ENCODE peak calls at places on chromosomes 16 and 17, in six cellular contexts. N is heart right ventricle; T is activated CD4-positive, alpha-beta T cell treated with anti-CD3 and anti-CD28 coated beads, Interleukin-2, amount 10 ng/mL, durations not matched to agents 7 days and 5 days; M is stimulated activated CD4-positive, alpha-beta T cell treated with anti-CD3 and anti-CD28 coated beads, Interleukin-1b, Interleukin-23, amount 100 ng/mL, for 1 hour; I is HFFc6; F is COR-L47. V is an unnamed sample.

GRCh38 chr17:50538549-50539410 is 6.2 kb downstream of the EPN3 start:
- DNase-seq in N (no peak), T (no peak), M (no peak), I (no peak), F (no peak), V (no peak)

GRCh38 chr17:75096082-75096625 is 8.4 kb downstream of the SLC16A5 start:
- DNase-seq in N (peak), T (no peak), M (no peak), I (peak), F (no peak), V (no peak)

GRCh38 chr17:31882571-31882970 is 18.9 kb downstream of the UTP6 start:
- DNase-seq in N (no peak), T (no peak), M (no peak), I (no peak), F (no peak), V (no peak)

GRCh38 chr17:74183411-74183810 is 20.1 kb upstream of the RPL38 start:
- DNase-seq in N (no peak), T (no peak), M (no peak), I (no peak), F (no peak), V (no peak)

GRCh38 chr17:79952915-79953314 is 82.8 kb downstream of the TBC1D16 start:
- DNase-seq in N (no peak), T (no peak), M (no peak), I (no peak), F (no peak), V (no peak)

GRCh38 chr16:88004391-88004790 is 53.2 kb downstream of the BANP start:
- DNase-seq in N (no peak), T (no peak), M (no peak), I (no peak), F (no peak), V (no peak)

GRCh38 chr16:87206646-87207451 is 110.3 kb downstream of the C16orf95 start:
- DNase-seq in N (no peak), T (no peak), M (no peak), I (peak), F (no peak), V (peak)

GRCh38 chr17:36612323-36612722 is 10.9 kb downstream of the MRM1 start:
- DNase-seq in N (no peak), T (no peak), M (no peak), I (no peak), F (no peak), V (no peak)

GRCh38 chr16:16828913-16829398 is 450.0 kb downstream of the NPIPA7 start:
- DNase-seq in N (no peak), T (no peak), M (no peak), I (no peak), F (no peak), V (no peak)

GRCh38 chr17:78313735-78314648 is 45.9 kb downstream of the SOCS3 start:
- DNase-seq in N (peak), T (peak), M (peak), I (peak), F (peak), V (peak)

GRCh38 chr16:18941471-18941870 is 15.3 kb upstream of the SMG1 start:
- DNase-seq in N (no peak), T (no peak), M (no peak), I (no peak), F (no peak), V (no peak)

GRCh38 chr17:17783825-17784598 is 52.8 kb downstream of the SREBF1 start:
- DNase-seq in N (peak), T (no peak), M (no peak), I (no peak), F (peak), V (peak)

GRCh38 chr16:17160285-17160854 is 310.4 kb downstream of the XYLT1 start:
- DNase-seq in N (no peak), T (no peak), M (no peak), I (no peak), F (no peak), V (no peak)

GRCh38 chr17:39171933-39172332 is 6.0 kb upstream of the ARL5C start:
- DNase-seq in N (no peak), T (no peak), M (no peak), I (no peak), F (no peak), V (no peak)

GRCh38 chr17:17484451-17484899 is 7.7 kb downstream of the MED9 start:
- DNase-seq in N (no peak), T (no peak), M (no peak), I (no peak), F (no peak), V (no peak)

GRCh38 chr17:61002316-61002736 is 324.7 kb downstream of the BCAS3 start:
- DNase-seq in N (no peak), T (no peak), M (no peak), I (peak), F (no peak), V (peak)

GRCh38 chr16:29811896-29812665 is at the start of gene PRRT2:
- DNase-seq in N (peak), T (peak), M (no peak), I (no peak), F (peak), V (peak)

GRCh38 chr17:45315583-45316270 is 1.1 kb downstream of the MAP3K14 start:
- DNase-seq in N (no peak), T (no peak), M (no peak), I (no peak), F (no peak), V (no peak)

GRCh38 chr17:40121191-40121885 is 433 bp upstream of the MSL1 start:
- DNase-seq in N (peak), T (no peak), M (no peak), I (no peak), F (peak), V (peak)

GRCh38 chr16:535446-536405 is 8.2 kb downstream of the CAPN15 start:
- DNase-seq in N (no peak), T (no peak), M (no peak), I (peak), F (no peak), V (peak)

GRCh38 chr16:27284865-27285675 is 16.5 kb upstream of the NSMCE1 start:
- DNase-seq in N (no peak), T (no peak), M (no peak), I (no peak), F (no peak), V (no peak)

GRCh38 chr17:3318336-3318735 is 20.2 kb upstream of the OR3A1 start:
- DNase-seq in N (no peak), T (no peak), M (no peak), I (no peak), F (no peak), V (no peak)

GRCh38 chr16:50838165-50838564 is 96.3 kb downstream of the CYLD start:
- DNase-seq in N (no peak), T (no peak), M (no peak), I (no peak), F (no peak), V (no peak)

GRCh38 chr16:9929313-9929712 is 252.9 kb downstream of the GRIN2A start:
- DNase-seq in N (no peak), T (no peak), M (no peak), I (no peak), F (no peak), V (no peak)

GRCh38 chr16:25035494-25036405 is 20.6 kb upstream of the ARHGAP17 start:
- DNase-seq in N (no peak), T (no peak), M (no peak), I (peak), F (no peak), V (peak)

GRCh38 chr17:50129946-50130777 is at the start of gene SAMD14:
- DNase-seq in N (peak), T (peak), M (no peak), I (no peak), F (no peak), V (peak)

GRCh38 chr17:81160747-81161453 is 4.4 kb upstream of the PVALEF start:
- DNase-seq in N (no peak), T (no peak), M (no peak), I (no peak), F (no peak), V (no peak)

GRCh38 chr17:64492481-64493109 is 4.3 kb downstream of the POLG2 start:
- DNase-seq in N (no peak), T (peak), M (no peak), I (no peak), F (no peak), V (no peak)

V was measured in foreskin fibroblast.